ENCODE peak calls at places on chromosomes 13 and 19, in ten cellular contexts. X, H, A, E, N, L, V, P, Z and T are unnamed samples.

GRCh38 chr13:79289557-79289956 is 116.5 kb downstream of the RBM26 start:
- DNase-seq in A (no peak), Z (no peak), X (no peak), L (no peak), P (no peak), V (no peak), E (no peak), N (no peak), H (no peak), T (no peak)

GRCh38 chr19:19039901-19040300 is 6.5 kb downstream of the ARMC6 start:
- DNase-seq in Z (no peak), V (no peak), N (no peak), P (no peak), L (no peak), H (no peak), X (no peak), E (no peak), A (no peak), T (no peak)

GRCh38 chr19:42313096-42313839 is at the start of gene TMEM145:
- DNase-seq in N (no peak), H (peak), E (peak), V (peak), X (peak), L (peak), A (no peak), P (peak), Z (peak), T (no peak)

GRCh38 chr13:41925014-41925413 is 35.9 kb downstream of the VWA8 start:
- DNase-seq in E (no peak), P (no peak), X (no peak), L (no peak), Z (no peak), H (no peak), A (no peak), N (no peak), V (no peak), T (no peak)

GRCh38 chr13:50589651-50590054 is 253.8 kb downstream of the DLEU7 start:
- DNase-seq in P (no peak), X (peak), V (peak), E (no peak), H (peak), L (peak), Z (no peak), N (peak), A (no peak), T (no peak)

GRCh38 chr13:114304346-114305034 is 9.8 kb upstream of the CHAMP1 start:
- DNase-seq in N (no peak), A (no peak), V (no peak), P (no peak), X (no peak), E (no peak), Z (no peak), L (no peak), H (no peak), T (no peak)

GRCh38 chr19:54137913-54138776 is 583 bp downstream of the CNOT3 start:
- DNase-seq in N (no peak), Z (no peak), X (no peak), L (peak), A (no peak), E (no peak), P (peak), V (no peak), H (no peak), T (no peak)

GRCh38 chr19:58474291-58474996 is 1.7 kb upstream of the ZNF446 start:
- DNase-seq in H (peak), P (peak), L (peak), N (no peak), A (no peak), E (no peak), Z (no peak), X (peak), V (no peak), T (no peak)

GRCh38 chr13:35925669-35926068 is 205.5 kb downstream of the DCLK1 start:
- DNase-seq in A (no peak), X (peak), E (no peak), Z (no peak), N (no peak), H (peak), P (no peak), L (no peak), V (no peak), T (no peak)

GRCh38 chr13:40568672-40569350 is 97.6 kb downstream of the FOXO1 start:
- DNase-seq in A (peak), E (no peak), H (no peak), V (no peak), L (peak), Z (no peak), N (no peak), P (no peak), X (peak), T (no peak)

GRCh38 chr19:38319421-38320258 is at the start of gene KCNK6:
- DNase-seq in V (no peak), X (peak), H (no peak), Z (peak), A (no peak), L (peak), P (peak), N (peak), E (peak), T (no peak)

GRCh38 chr13:35858665-35859064 is 272.5 kb downstream of the DCLK1 start:
- DNase-seq in H (no peak), V (no peak), E (no peak), L (no peak), A (no peak), Z (no peak), X (no peak), P (no peak), N (peak), T (no peak)

GRCh38 chr13:114089341-114089740 is 43.1 kb downstream of the RASA3 start:
- DNase-seq in N (peak), P (no peak), E (peak), L (peak), H (no peak), X (no peak), Z (no peak), A (no peak), V (no peak), T (peak)

GRCh38 chr19:334296-335071 is 10.1 kb downstream of the MIER2 start:
- DNase-seq in H (no peak), Z (no peak), N (no peak), P (no peak), A (no peak), E (no peak), X (no peak), L (peak), V (no peak), T (no peak)

GRCh38 chr19:54400913-54401312 is 14.4 kb upstream of the TTYH1 start:
- DNase-seq in X (no peak), N (no peak), A (no peak), H (no peak), P (no peak), E (no peak), L (no peak), V (no peak), Z (no peak), T (no peak)

GRCh38 chr19:7373862-7374261 is 25.1 kb downstream of the ARHGEF18 start:
- DNase-seq in N (no peak), X (no peak), E (no peak), V (no peak), H (no peak), P (no peak), L (no peak), Z (no peak), A (peak), T (no peak)

GRCh38 chr19:52286256-52286655 is 10.7 kb upstream of the ZNF480 start:
- DNase-seq in E (no peak), A (no peak), X (no peak), N (no peak), P (no peak), V (no peak), H (no peak), Z (no peak), L (no peak), T (no peak)

GRCh38 chr19:17192751-17193150 is 22.4 kb upstream of the USE1 start:
- DNase-seq in P (no peak), L (peak), E (no peak), A (no peak), V (no peak), Z (no peak), H (no peak), X (no peak), N (no peak), T (no peak)

GRCh38 chr13:99196466-99197256 is 4.0 kb upstream of the UBAC2 start:
- DNase-seq in V (no peak), Z (no peak), A (no peak), E (no peak), L (peak), P (no peak), N (no peak), H (no peak), X (no peak), T (no peak)
- TF ChIP-seq CTCF in V (no peak), Z (no peak), A (no peak), E (no peak), L (peak), P (peak), N (no peak), H (peak), X (no peak), T (no peak)

DNA sequence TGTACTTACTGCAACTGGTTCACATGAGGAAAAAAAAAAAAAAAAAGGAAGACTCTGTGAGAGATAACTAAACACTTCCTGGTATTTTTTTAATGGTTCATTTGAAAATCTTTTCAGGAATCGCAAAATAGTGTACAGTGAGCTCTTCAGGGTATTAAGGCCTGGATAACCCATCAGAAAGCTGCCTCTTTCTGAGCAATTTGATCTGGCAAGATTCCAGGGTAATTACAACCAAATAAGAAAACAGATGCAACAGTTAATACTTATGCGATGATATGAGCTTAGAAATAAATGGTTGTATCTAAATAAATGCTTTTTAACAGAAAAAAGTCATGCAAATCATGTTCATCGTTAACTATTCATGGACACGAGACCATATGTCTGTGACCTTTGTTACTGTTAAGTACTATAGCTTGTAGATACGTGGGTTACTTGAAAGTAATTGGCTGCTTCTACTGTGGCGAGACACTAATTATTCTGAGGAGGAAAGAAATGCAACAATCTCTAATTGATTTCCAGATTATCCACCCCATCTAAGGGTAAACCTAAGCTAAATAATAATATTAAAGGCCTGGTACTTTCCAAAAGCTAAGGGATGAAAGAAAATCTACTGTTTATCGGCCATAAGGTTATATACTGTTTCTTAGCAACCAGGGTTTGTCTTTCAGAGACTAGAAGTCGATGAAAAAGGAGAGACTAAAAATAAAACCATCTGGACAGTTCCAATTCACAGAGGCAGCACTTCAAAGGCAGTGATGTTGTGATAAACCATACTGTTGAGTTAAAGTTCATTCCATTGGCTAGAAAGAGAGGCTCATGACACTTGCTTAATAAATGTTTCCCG is 1.7 kb downstream of the EPSTI1 start:
- DNase-seq in L (no peak), Z (no peak), A (no peak), X (no peak), N (no peak), P (peak), H (peak), E (no peak), V (no peak), T (no peak)
- H3K27ac ChIP-seq in L (no peak), Z (no peak), A (no peak), X (peak), N (peak), P (no peak), H (no peak), E (no peak), V (peak), T (peak)

GRCh38 chr13:77176350-77176749 is 149.4 kb upstream of the FBXL3 start:
- DNase-seq in A (peak), H (peak), N (no peak), L (no peak), P (no peak), V (no peak), E (no peak), Z (no peak), X (peak), T (no peak)
- TF ChIP-seq CTCF in A (no peak), H (no peak), N (no peak), L (no peak), P (no peak), V (no peak), E (no peak), Z (no peak), X (no peak), T (no peak)

GRCh38 chr19:28472111-28472510 is 740.8 kb downstream of the UQCRFS1 start:
- DNase-seq in N (no peak), V (no peak), P (no peak), A (no peak), Z (no peak), E (no peak), L (peak), X (peak), H (no peak), T (no peak)

GRCh38 chr19:28469544-28469943 is 743.4 kb downstream of the UQCRFS1 start:
- DNase-seq in L (no peak), E (no peak), V (no peak), Z (no peak), H (no peak), P (no peak), N (no peak), X (no peak), A (no peak), T (no peak)

GRCh38 chr19:28465317-28466086 is 747.4 kb downstream of the UQCRFS1 start:
- DNase-seq in L (peak), V (no peak), X (peak), E (no peak), H (no peak), Z (no peak), A (no peak), P (no peak), N (no peak), T (no peak)

GRCh38 chr19:28466107-28467045 is 746.6 kb downstream of the UQCRFS1 start:
- DNase-seq in E (no peak), P (peak), X (peak), V (peak), L (peak), N (no peak), A (peak), H (peak), Z (peak), T (no peak)

GRCh38 chr19:28468701-28469459 is 744.1 kb downstream of the UQCRFS1 start:
- DNase-seq in Z (no peak), L (peak), X (peak), P (no peak), A (no peak), V (no peak), E (no peak), H (no peak), N (no peak), T (no peak)
- H3K27ac ChIP-seq in Z (no peak), L (peak), X (no peak), P (no peak), A (no peak), V (no peak), E (no peak), H (no peak), N (no peak), T (no peak)

GRCh38 chr13:95793018-95793555 is 116.1 kb downstream of the DNAJC3 start:
- DNase-seq in P (no peak), L (no peak), H (no peak), E (no peak), A (no peak), X (peak), V (no peak), Z (no peak), N (no peak), T (no peak)
- TF ChIP-seq CTCF in P (no peak), L (no peak), H (no peak), E (no peak), A (no peak), X (no peak), V (no peak), Z (no peak), N (no peak), T (no peak)

DNA sequence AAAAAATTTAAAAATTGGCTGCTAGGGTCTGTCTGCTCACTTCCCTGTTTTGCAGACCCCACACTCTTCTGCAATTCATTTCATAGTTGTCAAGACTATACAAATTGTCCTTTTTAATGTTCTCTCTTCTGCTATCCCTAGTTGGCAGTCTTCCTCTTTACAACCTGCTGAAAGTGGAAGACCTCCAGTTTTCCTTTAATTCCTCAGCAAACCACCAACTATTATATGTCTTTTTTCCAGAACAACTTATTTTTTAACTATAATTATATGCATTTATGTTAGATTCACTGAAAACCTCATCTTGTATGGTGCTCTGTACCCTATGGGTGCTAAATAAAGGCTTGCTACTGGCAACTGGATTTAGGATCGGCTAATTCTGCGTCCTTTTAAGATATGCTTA is 1.1 kb upstream of the PHF11 start:
- DNase-seq in Z (no peak), H (no peak), P (no peak), V (no peak), A (no peak), N (no peak), E (no peak), X (no peak), L (no peak), T (no peak)
- H3K27ac ChIP-seq in Z (peak), H (no peak), P (no peak), V (peak), A (peak), N (peak), E (no peak), X (no peak), L (no peak), T (peak)

GRCh38 chr13:98222816-98223215 is 45.7 kb upstream of the RNF113B start:
- DNase-seq in X (no peak), V (no peak), N (no peak), Z (no peak), E (no peak), P (no peak), H (no peak), L (no peak), A (no peak), T (no peak)

GRCh38 chr13:98222081-98222554 is 45.0 kb upstream of the RNF113B start:
- DNase-seq in A (no peak), Z (no peak), H (peak), V (no peak), N (no peak), P (no peak), L (no peak), E (no peak), X (peak), T (no peak)

GRCh38 chr13:98220188-98220765 is 43.2 kb upstream of the RNF113B start:
- DNase-seq in N (no peak), X (peak), H (no peak), A (no peak), E (no peak), V (no peak), P (no peak), Z (no peak), L (peak), T (no peak)

GRCh38 chr13:98219685-98220084 is 42.6 kb upstream of the RNF113B start:
- DNase-seq in P (no peak), X (no peak), Z (no peak), N (no peak), A (no peak), E (no peak), L (no peak), H (no peak), V (no peak), T (no peak)

DNA sequence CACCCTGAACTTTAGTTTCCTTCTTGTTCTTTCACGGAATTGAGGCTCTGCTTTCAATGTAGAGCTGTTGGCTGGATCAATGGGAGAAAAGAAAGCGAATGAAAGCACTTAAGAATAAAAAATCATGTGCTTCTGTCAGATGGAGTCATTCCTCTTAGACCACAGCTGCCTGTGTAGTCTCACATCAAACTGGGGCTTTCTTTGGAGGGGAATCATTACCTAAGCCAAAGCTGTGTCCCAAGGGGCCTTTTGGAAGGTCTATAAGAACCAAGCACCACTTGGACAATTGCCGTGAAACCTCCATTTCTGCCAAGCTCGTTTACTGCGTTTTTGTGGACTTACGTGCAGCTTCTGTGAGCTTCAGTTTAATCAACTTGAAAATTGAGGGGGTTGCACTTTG is 44.2 kb upstream of the RNF113B start:
- DNase-seq in Z (no peak), X (no peak), L (no peak), H (no peak), N (no peak), P (no peak), V (no peak), A (no peak), E (no peak), T (no peak)
- TF ChIP-seq CTCF in Z (no peak), X (no peak), L (no peak), H (no peak), N (no peak), P (no peak), V (no peak), A (no peak), E (no peak), T (no peak)